ENCODE peak calls at places on chromosome 1, in eight cellular contexts. N is endothelial cell, W is Calu3, K is ascending aorta, T is A549, C is type B pancreatic cell, D is H9, L is left ventricle myocardium inferior. R is an unnamed sample.

GRCh38 chr1:6317101-6317760 is 56.3 kb upstream of the GPR153 start:
- DNase-seq in N (no peak), W (no peak), K (no peak), T (no peak), C (no peak), D (no peak), L (no peak), R (no peak)

GRCh38 chr1:201739054-201739453 is 89.9 kb upstream of the IPO9 start:
- DNase-seq in N (no peak), W (no peak), K (no peak), T (no peak), C (no peak), D (no peak), L (no peak), R (no peak)

GRCh38 chr1:7009741-7010525 is 224.7 kb downstream of the CAMTA1 start:
- DNase-seq in N (no peak), W (no peak), K (no peak), T (no peak), C (no peak), D (no peak), L (no peak), R (no peak)

GRCh38 chr1:208239518-208240381 is 4.4 kb downstream of the PLXNA2 start:
- DNase-seq in N (no peak), W (peak), K (no peak), T (no peak), C (no peak), D (no peak), L (no peak), R (no peak)

GRCh38 chr1:115706774-115707425 is 61.6 kb downstream of the CASQ2 start:
- DNase-seq in N (no peak), W (no peak), K (no peak), T (peak), C (no peak), D (peak), L (no peak), R (no peak)

GRCh38 chr1:67146101-67146500 is 11.3 kb upstream of the C1orf141 start:
- DNase-seq in N (no peak), W (no peak), K (no peak), T (no peak), C (no peak), D (no peak), L (no peak), R (no peak)

GRCh38 chr1:37052120-37052519 is 17.8 kb upstream of the GRIK3 start:
- DNase-seq in N (no peak), W (no peak), K (no peak), T (no peak), C (no peak), D (no peak), L (no peak), R (no peak)

GRCh38 chr1:117919376-117919775 is 10.0 kb downstream of the GDAP2 start:
- DNase-seq in N (no peak), W (no peak), K (no peak), T (no peak), C (no peak), D (no peak), L (no peak), R (no peak)

GRCh38 chr1:59833022-59833421 is 18.3 kb downstream of the HOOK1 start:
- DNase-seq in N (no peak), W (no peak), K (no peak), T (no peak), C (no peak), D (no peak), L (no peak), R (no peak)

GRCh38 chr1:24861821-24862727 is 68.0 kb downstream of the RUNX3 start:
- DNase-seq in N (no peak), W (no peak), K (no peak), T (peak), C (no peak), D (no peak), L (no peak), R (no peak)

GRCh38 chr1:177872563-177872900 is 97.3 kb downstream of the SEC16B start:
- DNase-seq in N (no peak), W (no peak), K (no peak), T (no peak), C (no peak), D (no peak), L (no peak), R (no peak)

GRCh38 chr1:63575340-63575826 is 17.8 kb upstream of the PGM1 start:
- DNase-seq in N (no peak), W (peak), K (no peak), T (peak), C (no peak), D (peak), L (no peak), R (no peak)

GRCh38 chr1:40751802-40752201 is 31.8 kb upstream of the KCNQ4 start:
- DNase-seq in N (no peak), W (no peak), K (no peak), T (no peak), C (no peak), D (no peak), L (no peak), R (no peak)

GRCh38 chr1:237444120-237444790 is 402.3 kb downstream of the RYR2 start:
- DNase-seq in N (no peak), W (no peak), K (no peak), T (no peak), C (no peak), D (no peak), L (no peak), R (no peak)

GRCh38 chr1:43639990-43640794 is 9.8 kb upstream of the KDM4A start:
- DNase-seq in N (no peak), W (peak), K (no peak), T (no peak), C (no peak), D (no peak), L (no peak), R (no peak)

GRCh38 chr1:204250428-204251030 is 36.7 kb upstream of the GOLT1A start:
- DNase-seq in N (no peak), W (no peak), K (no peak), T (no peak), C (no peak), D (no peak), L (no peak), R (no peak)

GRCh38 chr1:241459186-241459802 is 60.3 kb downstream of the FH start:
- DNase-seq in N (no peak), W (no peak), K (no peak), T (no peak), C (no peak), D (no peak), L (no peak), R (no peak)

GRCh38 chr1:19662313-19662712 is 2.4 kb upstream of the HTR6 start:
- DNase-seq in N (no peak), W (no peak), K (no peak), T (no peak), C (no peak), D (no peak), L (no peak), R (no peak)

GRCh38 chr1:117732065-117732789 is 126.4 kb downstream of the TENT5C start:
- DNase-seq in N (no peak), W (no peak), K (no peak), T (no peak), C (no peak), D (no peak), L (no peak), R (no peak)

GRCh38 chr1:89487972-89488371 is 36.7 kb upstream of the LRRC8B start:
- DNase-seq in N (no peak), W (no peak), K (no peak), T (no peak), C (no peak), D (no peak), L (no peak), R (no peak)

GRCh38 chr1:116401646-116402176 is 28.7 kb downstream of the ATP1A1 start:
- DNase-seq in N (no peak), W (no peak), K (no peak), T (no peak), C (no peak), D (no peak), L (no peak), R (no peak)

GRCh38 chr1:73953611-73954010 is 244.4 kb downstream of the LRRIQ3 start:
- DNase-seq in N (no peak), W (no peak), K (no peak), T (no peak), C (no peak), D (no peak), L (no peak), R (no peak)

GRCh38 chr1:114214016-114214415 is 60.3 kb upstream of the SYT6 start:
- DNase-seq in N (no peak), W (no peak), K (no peak), T (no peak), C (no peak), D (no peak), L (no peak), R (no peak)

GRCh38 chr1:39892611-39893595 is 8.8 kb downstream of the MYCL start:
- DNase-seq in N (no peak), W (peak), K (no peak), T (peak), C (no peak), D (peak), L (no peak), R (no peak)

GRCh38 chr1:9281071-9281827 is 11.4 kb upstream of the SPSB1 start:
- DNase-seq in N (no peak), W (no peak), K (no peak), T (no peak), C (no peak), D (no peak), L (no peak), R (no peak)

GRCh38 chr1:152018537-152018936 is 18.3 kb downstream of the S100A11 start:
- DNase-seq in N (peak), W (no peak), K (no peak), T (peak), C (no peak), D (peak), L (no peak), R (peak)

GRCh38 chr1:26529655-26530539 is at the start of gene RPS6KA1:
- DNase-seq in N (peak), W (peak), K (no peak), T (peak), C (peak), D (peak), L (peak), R (peak)

GRCh38 chr1:54120018-54120697 is 32.6 kb downstream of the CDCP2 start:
- DNase-seq in N (no peak), W (no peak), K (no peak), T (no peak), C (no peak), D (no peak), L (no peak), R (no peak)

GRCh38 chr1:92169161-92169560 is 48.6 kb upstream of the C1orf146 start:
- DNase-seq in N (no peak), W (no peak), K (no peak), T (no peak), C (no peak), D (no peak), L (no peak), R (no peak)

GRCh38 chr1:159925713-159926066 is 383 bp upstream of the TAGLN2 start:
- DNase-seq in N (no peak), W (peak), K (peak), T (no peak), C (no peak), D (peak), L (no peak), R (no peak)

GRCh38 chr1:159923203-159924024 is 1.9 kb downstream of the TAGLN2 start:
- DNase-seq in N (peak), W (peak), K (peak), T (peak), C (no peak), D (peak), L (peak), R (peak)

GRCh38 chr1:159924791-159925712 is at the start of gene TAGLN2:
- DNase-seq in N (peak), W (peak), K (peak), T (peak), C (peak), D (peak), L (peak), R (peak)

GRCh38 chr1:159922499-159923202 is 2.7 kb downstream of the TAGLN2 start:
- DNase-seq in N (peak), W (peak), K (no peak), T (peak), C (no peak), D (no peak), L (peak), R (peak)

DNA sequence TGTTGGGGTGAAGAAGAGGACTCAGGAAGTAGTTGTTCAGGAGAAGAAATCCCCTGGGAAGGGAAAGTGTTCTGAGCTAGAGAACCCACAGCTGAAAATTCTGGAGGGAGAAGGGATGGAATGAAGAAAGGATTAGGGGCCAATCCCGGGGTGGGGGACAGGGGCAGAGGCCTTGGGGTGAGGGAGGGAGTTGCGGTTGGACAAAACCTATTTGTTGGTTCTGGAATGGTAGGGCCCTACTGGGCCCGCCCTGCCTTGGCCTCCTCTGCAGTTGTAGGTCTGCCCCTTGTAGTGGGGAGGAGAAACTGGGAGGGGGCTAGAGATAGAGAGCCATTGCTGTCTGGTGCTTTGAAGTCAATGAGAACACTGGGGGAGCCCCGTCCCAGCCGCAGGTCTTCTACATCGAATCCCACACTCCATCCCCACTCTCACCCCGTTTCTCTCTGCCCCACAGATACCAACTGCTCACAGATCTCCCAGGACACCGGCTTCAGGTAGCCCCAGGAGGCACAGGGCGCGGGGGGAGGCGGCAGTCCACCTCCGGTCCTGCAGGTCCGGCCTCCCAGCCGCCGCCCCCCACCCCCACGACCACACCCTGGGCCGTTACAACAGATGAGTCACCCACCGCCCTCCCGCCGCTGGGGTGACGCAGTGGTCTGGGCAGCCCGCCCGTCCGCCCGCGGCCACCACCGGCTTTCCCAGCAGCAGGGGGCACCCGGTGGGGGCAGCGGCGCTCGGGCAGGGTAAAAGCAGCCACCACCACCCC is 1.1 kb downstream of the TAGLN2 start:
- DNase-seq in N (peak), W (peak), K (peak), T (peak), C (no peak), D (peak), L (peak), R (peak)
- TF ChIP-seq CTCF in N (no peak), W (no peak), K (no peak), T (no peak), C (no peak), D (no peak), L (no peak), R (no peak)

GRCh38 chr1:157438236-157439012 is 113.9 kb downstream of the FCRL5 start:
- DNase-seq in N (no peak), W (no peak), K (no peak), T (no peak), C (no peak), D (no peak), L (no peak), R (no peak)
- TF ChIP-seq CTCF in N (no peak), W (no peak), K (no peak), T (no peak), C (no peak), D (no peak), L (no peak), R (no peak)

DNA sequence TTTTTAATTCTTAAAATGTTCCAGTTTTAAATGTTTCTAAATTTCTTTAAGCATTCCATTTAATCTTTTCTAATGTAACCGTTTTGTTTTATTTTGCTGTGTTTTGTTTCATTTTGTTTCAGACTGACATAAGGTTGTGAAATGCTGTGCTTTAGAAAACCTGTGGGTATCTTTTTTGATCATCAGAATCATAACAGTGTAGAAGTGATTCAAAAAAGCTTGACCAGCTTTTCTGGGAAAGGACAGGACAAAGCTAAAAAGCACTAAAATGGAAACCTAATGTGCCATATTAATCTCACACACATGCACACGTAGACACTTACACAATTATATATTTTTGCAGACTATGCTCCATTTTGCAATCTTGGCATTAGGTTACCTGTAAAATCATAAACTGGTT is 7.8 kb upstream of the VAV3 start:
- DNase-seq in N (no peak), W (no peak), K (no peak), T (no peak), C (no peak), D (no peak), L (no peak), R (no peak)
- TF ChIP-seq CTCF in N (no peak), W (no peak), K (no peak), T (no peak), C (no peak), D (no peak), L (no peak), R (no peak)

GRCh38 chr1:100459815-100460114 is 78.2 kb upstream of the GPR88 start:
- DNase-seq in N (no peak), W (no peak), K (no peak), T (no peak), C (no peak), D (no peak), L (no peak), R (no peak)
- TF ChIP-seq CTCF in N (no peak), W (no peak), K (no peak), T (no peak), C (peak), D (peak), L (no peak), R (peak)

GRCh38 chr1:84757301-84757700 is 67.0 kb upstream of the SSX2IP start:
- DNase-seq in N (no peak), W (no peak), K (no peak), T (no peak), C (no peak), D (no peak), L (no peak), R (no peak)
- TF ChIP-seq CTCF in N (peak), W (peak), K (no peak), T (no peak), C (peak), D (peak), L (peak), R (peak)

GRCh38 chr1:221439734-221440436 is 302.0 kb downstream of the DUSP10 start:
- DNase-seq in N (no peak), W (peak), K (no peak), T (peak), C (no peak), D (no peak), L (no peak), R (no peak)

GRCh38 chr1:221437924-221438323 is 304.0 kb downstream of the DUSP10 start:
- DNase-seq in N (no peak), W (no peak), K (no peak), T (no peak), C (no peak), D (no peak), L (no peak), R (no peak)

GRCh38 chr1:221442056-221442455 is 299.8 kb downstream of the DUSP10 start:
- DNase-seq in N (no peak), W (no peak), K (no peak), T (no peak), C (no peak), D (no peak), L (no peak), R (no peak)

GRCh38 chr1:221439008-221439733 is 302.7 kb downstream of the DUSP10 start:
- DNase-seq in N (no peak), W (peak), K (no peak), T (peak), C (no peak), D (no peak), L (no peak), R (no peak)

DNA sequence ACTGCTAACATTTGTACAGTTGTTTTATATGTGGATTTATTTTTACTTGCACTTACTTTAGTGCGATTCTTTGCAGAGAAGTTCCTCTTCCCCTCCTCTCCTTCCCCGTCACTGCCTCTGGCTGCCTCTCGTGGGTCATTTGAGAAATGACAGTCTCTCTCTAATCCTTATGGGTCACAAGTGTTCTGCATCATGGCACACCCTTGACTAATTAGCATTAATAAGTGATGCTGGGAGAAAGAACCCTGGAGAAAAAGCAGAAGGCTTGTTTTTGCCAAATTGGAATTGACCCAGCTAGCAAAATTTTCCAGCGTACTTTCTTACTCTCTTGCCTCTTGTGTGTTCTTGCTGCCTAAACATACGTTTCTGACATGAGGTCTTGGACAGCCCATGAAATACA is 301.2 kb downstream of the DUSP10 start:
- DNase-seq in N (no peak), W (peak), K (no peak), T (no peak), C (no peak), D (no peak), L (no peak), R (no peak)
- TF ChIP-seq CTCF in N (no peak), W (no peak), K (no peak), T (no peak), C (no peak), D (no peak), L (peak), R (no peak)

GRCh38 chr1:95625224-95625623 is 391.2 kb downstream of the RWDD3 start:
- DNase-seq in N (no peak), W (no peak), K (no peak), T (no peak), C (no peak), D (no peak), L (no peak), R (no peak)

GRCh38 chr1:95614197-95614596 is 380.2 kb downstream of the RWDD3 start:
- DNase-seq in N (no peak), W (no peak), K (no peak), T (no peak), C (no peak), D (no peak), L (no peak), R (no peak)

GRCh38 chr1:95622609-95623008 is 388.6 kb downstream of the RWDD3 start:
- DNase-seq in N (no peak), W (no peak), K (no peak), T (no peak), C (no peak), D (no peak), L (no peak), R (no peak)

GRCh38 chr1:95620076-95620475 is 386.1 kb downstream of the RWDD3 start:
- DNase-seq in N (no peak), W (no peak), K (no peak), T (no peak), C (no peak), D (no peak), L (no peak), R (no peak)
- TF ChIP-seq CTCF in N (no peak), W (no peak), K (no peak), T (no peak), C (no peak), D (no peak), L (no peak), R (no peak)

GRCh38 chr1:212718499-212718898 is 18.9 kb upstream of the BATF3 start:
- DNase-seq in N (no peak), W (no peak), K (no peak), T (peak), C (no peak), D (no peak), L (no peak), R (no peak)
- TF ChIP-seq CTCF in N (no peak), W (no peak), K (no peak), T (no peak), C (no peak), D (peak), L (peak), R (no peak)

R was measured in glutamatergic neuron.